ENCODE peak calls at places on chromosomes 16 and 17, in ten cellular contexts. One of them, this sample, is unnamed.

GRCh38 chr16:66395806-66396555 is 29.5 kb downstream of the CDH5 start:
- DNase-seq in HCT116: no peak
- DNase-seq in left ventricle myocardium superior: no peak
- DNase-seq in T-helper 1 cell: no peak
- DNase-seq in esophagus muscularis mucosa: no peak
- DNase-seq in pancreas: no peak
- DNase-seq in progenitor cell of endocrine pancreas: no peak
- DNase-seq in thoracic aorta: no peak
- DNase-seq in ecto neural progenitor cell: peak
- DNase-seq in heart left ventricle: no peak
- DNase-seq in this sample: no peak

GRCh38 chr17:80599546-80600305 is 55.1 kb downstream of the RPTOR start:
- DNase-seq in pancreas: no peak
- DNase-seq in left ventricle myocardium superior: no peak
- DNase-seq in esophagus muscularis mucosa: no peak
- DNase-seq in T-helper 1 cell: no peak
- DNase-seq in progenitor cell of endocrine pancreas: no peak
- DNase-seq in thoracic aorta: no peak
- DNase-seq in ecto neural progenitor cell: peak
- DNase-seq in HCT116: no peak
- DNase-seq in heart left ventricle: no peak
- DNase-seq in this sample: no peak

GRCh38 chr17:46044989-46045388 is 45.9 kb downstream of the STH start:
- DNase-seq in HCT116: no peak
- DNase-seq in progenitor cell of endocrine pancreas: no peak
- DNase-seq in left ventricle myocardium superior: no peak
- DNase-seq in esophagus muscularis mucosa: no peak
- DNase-seq in heart left ventricle: no peak
- DNase-seq in pancreas: no peak
- DNase-seq in T-helper 1 cell: no peak
- DNase-seq in thoracic aorta: no peak
- DNase-seq in ecto neural progenitor cell: no peak
- DNase-seq in this sample: no peak

GRCh38 chr16:54693864-54694263 is 236.8 kb upstream of the IRX5 start:
- DNase-seq in ecto neural progenitor cell: no peak
- DNase-seq in heart left ventricle: no peak
- DNase-seq in thoracic aorta: no peak
- DNase-seq in pancreas: no peak
- DNase-seq in progenitor cell of endocrine pancreas: no peak
- DNase-seq in HCT116: no peak
- DNase-seq in left ventricle myocardium superior: no peak
- DNase-seq in T-helper 1 cell: no peak
- DNase-seq in esophagus muscularis mucosa: no peak
- DNase-seq in this sample: no peak

GRCh38 chr16:85905110-85906095 is 6.4 kb downstream of the IRF8 start:
- DNase-seq in pancreas: no peak
- DNase-seq in heart left ventricle: no peak
- DNase-seq in thoracic aorta: no peak
- DNase-seq in ecto neural progenitor cell: no peak
- DNase-seq in progenitor cell of endocrine pancreas: no peak
- DNase-seq in esophagus muscularis mucosa: no peak
- DNase-seq in T-helper 1 cell: no peak
- DNase-seq in left ventricle myocardium superior: no peak
- DNase-seq in HCT116: no peak
- DNase-seq in this sample: no peak

GRCh38 chr17:68468785-68469184 is 11.5 kb upstream of the WIPI1 start:
- DNase-seq in left ventricle myocardium superior: no peak
- DNase-seq in esophagus muscularis mucosa: no peak
- DNase-seq in thoracic aorta: no peak
- DNase-seq in pancreas: no peak
- DNase-seq in HCT116: no peak
- DNase-seq in heart left ventricle: no peak
- DNase-seq in ecto neural progenitor cell: no peak
- DNase-seq in progenitor cell of endocrine pancreas: no peak
- DNase-seq in T-helper 1 cell: no peak
- DNase-seq in this sample: no peak

GRCh38 chr16:73092236-73092781 is 44.4 kb upstream of the ZFHX3 start:
- DNase-seq in heart left ventricle: no peak
- DNase-seq in T-helper 1 cell: no peak
- DNase-seq in left ventricle myocardium superior: no peak
- DNase-seq in pancreas: no peak
- DNase-seq in HCT116: no peak
- DNase-seq in progenitor cell of endocrine pancreas: no peak
- DNase-seq in thoracic aorta: no peak
- DNase-seq in ecto neural progenitor cell: no peak
- DNase-seq in esophagus muscularis mucosa: no peak
- DNase-seq in this sample: no peak

GRCh38 chr17:78490673-78491072 is 86.5 kb downstream of the DNAH17 start:
- DNase-seq in ecto neural progenitor cell: no peak
- DNase-seq in HCT116: no peak
- DNase-seq in left ventricle myocardium superior: no peak
- DNase-seq in esophagus muscularis mucosa: no peak
- DNase-seq in thoracic aorta: no peak
- DNase-seq in T-helper 1 cell: no peak
- DNase-seq in pancreas: no peak
- DNase-seq in progenitor cell of endocrine pancreas: no peak
- DNase-seq in heart left ventricle: no peak
- DNase-seq in this sample: no peak

GRCh38 chr17:1137465-1137894 is 42.3 kb downstream of the ABR start:
- DNase-seq in esophagus muscularis mucosa: no peak
- DNase-seq in pancreas: peak
- DNase-seq in heart left ventricle: no peak
- DNase-seq in thoracic aorta: no peak
- DNase-seq in T-helper 1 cell: no peak
- DNase-seq in HCT116: peak
- DNase-seq in left ventricle myocardium superior: no peak
- DNase-seq in ecto neural progenitor cell: no peak
- DNase-seq in progenitor cell of endocrine pancreas: no peak
- DNase-seq in this sample: no peak

GRCh38 chr17:31511583-31511982 is 120.1 kb downstream of the RAB11FIP4 start:
- DNase-seq in esophagus muscularis mucosa: no peak
- DNase-seq in pancreas: no peak
- DNase-seq in ecto neural progenitor cell: no peak
- DNase-seq in heart left ventricle: no peak
- DNase-seq in thoracic aorta: no peak
- DNase-seq in left ventricle myocardium superior: no peak
- DNase-seq in T-helper 1 cell: no peak
- DNase-seq in HCT116: no peak
- DNase-seq in progenitor cell of endocrine pancreas: no peak
- DNase-seq in this sample: no peak

GRCh38 chr16:57588821-57589220 is 39.6 kb upstream of the ADGRG1 start:
- DNase-seq in thoracic aorta: no peak
- DNase-seq in pancreas: peak
- DNase-seq in ecto neural progenitor cell: no peak
- DNase-seq in esophagus muscularis mucosa: no peak
- DNase-seq in T-helper 1 cell: no peak
- DNase-seq in left ventricle myocardium superior: no peak
- DNase-seq in HCT116: no peak
- DNase-seq in heart left ventricle: no peak
- DNase-seq in progenitor cell of endocrine pancreas: no peak
- DNase-seq in this sample: peak

GRCh38 chr17:38877130-38877851 is 7.4 kb downstream of the LASP1 start:
- DNase-seq in T-helper 1 cell: peak
- DNase-seq in pancreas: no peak
- DNase-seq in thoracic aorta: no peak
- DNase-seq in ecto neural progenitor cell: no peak
- DNase-seq in esophagus muscularis mucosa: no peak
- DNase-seq in HCT116: no peak
- DNase-seq in heart left ventricle: peak
- DNase-seq in left ventricle myocardium superior: no peak
- DNase-seq in progenitor cell of endocrine pancreas: no peak
- DNase-seq in this sample: no peak